ENCODE peak calls at places on chromosomes 13 and 19, in nine cellular contexts. E is fibroblast of the aortic adventitia, G is thoracic aorta, H is esophagus squamous epithelium, B is HL-60, M is MCF 10A, Q is omental fat pad, L is GM13976, V is Caco-2. S is an unnamed sample.

GRCh38 chr13:26591672-26592071 is 34.2 kb downstream of the WASF3 start:
- DNase-seq in E (no peak), G (no peak), H (no peak), B (no peak), M (no peak), Q (no peak), L (no peak), V (no peak), S (no peak)

GRCh38 chr13:31538067-31539042 is 201.0 kb upstream of the RXFP2 start:
- DNase-seq in E (peak; percentile 73), G (no peak), H (no peak), B (no peak), M (peak; percentile 72), Q (no peak), L (no peak), V (no peak), S (no peak)

GRCh38 chr13:50149932-50150331 is 134.7 kb downstream of the KCNRG start:
- DNase-seq in E (peak; percentile 53), G (no peak), H (no peak), B (no peak), M (peak; percentile 33), Q (no peak), L (no peak), V (no peak), S (no peak)

GRCh38 chr13:30898721-30899188 is 7.3 kb upstream of the MEDAG start:
- DNase-seq in E (peak; percentile 96), G (peak; percentile 48), H (no peak), B (no peak), M (peak; percentile 48), Q (no peak), L (no peak), V (no peak), S (peak; percentile 16)

GRCh38 chr13:35092251-35092650 is 150.2 kb downstream of the NBEA start:
- DNase-seq in E (no peak), G (no peak), H (no peak), B (no peak), M (no peak), Q (no peak), L (no peak), V (no peak), S (no peak)

GRCh38 chr19:31880283-31880682 is 465.1 kb upstream of the ZNF507 start:
- DNase-seq in E (no peak), G (no peak), H (no peak), B (no peak), M (no peak), Q (no peak), L (no peak), V (no peak), S (no peak)

GRCh38 chr13:26867451-26868067 is 107.0 kb upstream of the GPR12 start:
- DNase-seq in E (peak; percentile 43), G (no peak), H (no peak), B (no peak), M (peak; percentile 49), Q (no peak), L (peak; percentile 25), V (no peak), S (peak; percentile 22)

GRCh38 chr13:47859129-47859528 is 141.9 kb downstream of the SUCLA2 start:
- DNase-seq in E (no peak), G (no peak), H (no peak), B (no peak), M (no peak), Q (no peak), L (no peak), V (no peak), S (no peak)

GRCh38 chr19:12766051-12766521 is 9.3 kb downstream of the HOOK2 start:
- DNase-seq in E (peak; percentile 77), G (no peak), H (no peak), B (no peak), M (peak; percentile 77), Q (no peak), L (peak; percentile 89), V (no peak), S (peak; percentile 81)

DNA sequence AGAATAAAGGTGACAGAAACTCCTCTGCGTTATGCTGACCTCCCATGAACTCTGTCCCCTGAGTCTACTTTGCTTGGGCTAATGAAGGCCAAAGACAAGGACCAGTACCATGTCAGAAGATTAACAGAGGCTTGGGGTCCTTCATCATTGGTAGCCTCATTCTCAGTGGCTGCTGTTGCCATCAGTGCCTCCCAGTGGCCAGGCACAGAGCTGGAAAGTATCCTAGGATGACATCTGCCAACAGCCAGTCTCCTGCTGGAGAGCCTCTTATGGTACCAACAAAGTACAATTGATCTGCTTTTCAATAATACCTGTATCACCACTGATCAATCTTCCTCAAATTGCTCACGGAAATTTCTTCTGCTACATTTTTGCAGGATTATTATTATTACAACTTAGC is 281.6 kb downstream of the DNAJC15 start:
- DNase-seq in E (no peak), G (no peak), H (no peak), B (no peak), M (no peak), Q (no peak), L (no peak), V (no peak), S (no peak)
- TF ChIP-seq CTCF in E (no peak), G (no peak), H (no peak), B (no peak), M (no peak), Q (no peak), L (no peak), V (no peak), S (no peak)

GRCh38 chr13:78024996-78025395 is 106.4 kb upstream of the EDNRB start:
- DNase-seq in E (peak; percentile 59), G (no peak), H (no peak), B (no peak), M (no peak), Q (no peak), L (no peak), V (no peak), S (no peak)

GRCh38 chr13:78020861-78021260 is 102.2 kb upstream of the EDNRB start:
- DNase-seq in E (no peak), G (no peak), H (no peak), B (no peak), M (no peak), Q (no peak), L (no peak), V (no peak), S (no peak)

DNA sequence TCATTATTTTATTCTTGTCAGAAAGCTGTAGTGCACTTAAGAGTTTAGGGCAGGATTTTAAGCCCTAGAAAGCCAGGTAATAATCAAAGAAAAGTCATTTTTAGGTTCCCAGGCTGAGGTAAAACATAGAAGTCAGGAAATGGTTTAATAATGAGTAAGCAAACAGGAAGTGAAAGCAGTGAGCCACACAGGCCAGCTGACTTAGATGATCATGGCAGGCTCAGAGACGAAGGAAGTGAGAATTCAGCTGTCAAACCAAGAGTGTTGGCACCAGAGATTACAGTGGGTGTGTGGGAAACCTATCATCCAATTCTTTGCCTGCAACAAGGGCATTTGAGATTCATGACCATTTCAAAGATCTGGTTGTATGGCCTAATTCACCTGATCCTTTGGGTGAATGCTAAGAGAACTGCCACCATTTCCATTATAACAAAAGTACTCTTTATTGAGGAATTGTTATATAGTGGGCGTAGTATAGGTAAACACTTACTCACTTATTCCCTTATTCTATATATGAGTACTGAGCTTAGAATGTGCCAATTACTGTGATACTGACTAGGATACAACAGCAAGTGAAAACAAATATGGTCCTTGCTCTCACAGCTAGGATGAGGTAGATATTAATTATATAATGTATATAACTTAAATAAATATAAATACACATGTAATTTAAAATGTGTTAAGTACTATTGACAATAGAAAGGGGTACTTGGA is 103.7 kb upstream of the EDNRB start:
- DNase-seq in E (peak; percentile 61), G (no peak), H (no peak), B (no peak), M (peak; percentile 41), Q (no peak), L (peak; percentile 42), V (no peak), S (peak; percentile 77)
- TF ChIP-seq CTCF in E (no peak), G (no peak), H (no peak), B (no peak), M (no peak), Q (no peak), L (no peak), V (no peak), S (no peak)

GRCh38 chr13:29844441-29844840 is 6.0 kb downstream of the UBL3 start:
- DNase-seq in E (peak; percentile 55), G (no peak), H (no peak), B (no peak), M (no peak), Q (no peak), L (no peak), V (no peak), S (no peak)

GRCh38 chr13:29847501-29847983 is 2.9 kb downstream of the UBL3 start:
- DNase-seq in E (peak; percentile 69), G (no peak), H (no peak), B (no peak), M (peak; percentile 53), Q (no peak), L (no peak), V (peak; percentile 53), S (peak; percentile 9)

GRCh38 chr13:29846475-29847256 is 3.8 kb downstream of the UBL3 start:
- DNase-seq in E (peak; percentile 25), G (no peak), H (no peak), B (no peak), M (peak; percentile 23), Q (no peak), L (no peak), V (no peak), S (no peak)

GRCh38 chr13:29849071-29849541 is 1.3 kb downstream of the UBL3 start:
- DNase-seq in E (peak; percentile 40), G (no peak), H (no peak), B (peak; percentile 28), M (peak; percentile 51), Q (no peak), L (peak; percentile 21), V (no peak), S (peak; percentile 51)

GRCh38 chr13:29845440-29846056 is 4.9 kb downstream of the UBL3 start:
- DNase-seq in E (peak; percentile 64), G (no peak), H (no peak), B (no peak), M (peak; percentile 33), Q (no peak), L (no peak), V (no peak), S (no peak)
- TF ChIP-seq CTCF in E (peak; percentile 28), G (peak; percentile 36), H (peak; percentile 41), B (no peak), M (peak; percentile 42), Q (no peak), L (no peak), V (peak; percentile 19), S (peak; percentile 59)

GRCh38 chr19:11322269-11323024 is 17.0 kb downstream of the RAB3D start:
- DNase-seq in E (no peak), G (no peak), H (no peak), B (no peak), M (no peak), Q (no peak), L (peak; percentile 32), V (no peak), S (no peak)

GRCh38 chr19:11324748-11325389 is 14.6 kb downstream of the RAB3D start:
- DNase-seq in E (no peak), G (no peak), H (no peak), B (no peak), M (peak; percentile 40), Q (no peak), L (no peak), V (no peak), S (no peak)

GRCh38 chr19:11323601-11324078 is 15.8 kb downstream of the RAB3D start:
- DNase-seq in E (no peak), G (no peak), H (no peak), B (no peak), M (peak; percentile 49), Q (no peak), L (no peak), V (no peak), S (no peak)

GRCh38 chr19:11324079-11324661 is 15.3 kb downstream of the RAB3D start:
- DNase-seq in E (peak; percentile 95), G (peak; percentile 33), H (peak; percentile 25), B (peak; percentile 100), M (peak; percentile 99), Q (peak; percentile 46), L (peak; percentile 74), V (no peak), S (peak; percentile 74)

GRCh38 chr19:11321206-11322126 is 18.0 kb downstream of the RAB3D start:
- DNase-seq in E (no peak), G (no peak), H (no peak), B (peak; percentile 61), M (no peak), Q (no peak), L (no peak), V (no peak), S (no peak)
- TF ChIP-seq CTCF in E (no peak), G (no peak), H (no peak), B (no peak), M (no peak), Q (no peak), L (peak; percentile 6), V (no peak), S (no peak)